ENCODE peak calls at places on chromosomes 13 and 19, in ten cellular contexts. One of them, this sample, is unnamed.
A peak's percentile ranks its signal among the peaks of the same experiment; 100 is the strongest.

GRCh38 chr13:20306039-20306438 is 73.9 kb upstream of the GJB6 start:
- DNase-seq in H1: no peak
- DNase-seq in suprapubic skin: no peak
- DNase-seq in stomach: no peak
- DNase-seq in HepG2: no peak
- DNase-seq in HCT116: no peak
- DNase-seq in breast epithelium: no peak
- DNase-seq in esophagus muscularis mucosa: peak; percentile 64
- DNase-seq in SK-N-SH: no peak
- DNase-seq in prostate gland: no peak
- DNase-seq in this sample: no peak

GRCh38 chr19:58338825-58339558 is 12.2 kb downstream of the ZSCAN22 start:
- DNase-seq in H1: peak; percentile 81
- DNase-seq in suprapubic skin: no peak
- DNase-seq in stomach: no peak
- DNase-seq in HepG2: no peak
- DNase-seq in HCT116: no peak
- DNase-seq in breast epithelium: no peak
- DNase-seq in esophagus muscularis mucosa: no peak
- DNase-seq in SK-N-SH: no peak
- DNase-seq in prostate gland: no peak
- DNase-seq in this sample: no peak

GRCh38 chr13:77359171-77359570 is 32.3 kb upstream of the MYCBP2 start:
- DNase-seq in H1: no peak
- DNase-seq in suprapubic skin: no peak
- DNase-seq in stomach: no peak
- DNase-seq in HepG2: no peak
- DNase-seq in HCT116: no peak
- DNase-seq in breast epithelium: no peak
- DNase-seq in esophagus muscularis mucosa: no peak
- DNase-seq in SK-N-SH: no peak
- DNase-seq in prostate gland: no peak
- DNase-seq in this sample: no peak

GRCh38 chr19:10915511-10916091 is 12.8 kb downstream of the YIPF2 start:
- DNase-seq in H1: no peak
- DNase-seq in suprapubic skin: peak; percentile 90
- DNase-seq in stomach: peak; percentile 38
- DNase-seq in HepG2: no peak
- DNase-seq in HCT116: no peak
- DNase-seq in breast epithelium: no peak
- DNase-seq in esophagus muscularis mucosa: no peak
- DNase-seq in SK-N-SH: peak; percentile 68
- DNase-seq in prostate gland: no peak
- DNase-seq in this sample: no peak

GRCh38 chr19:4707956-4708650 is 15.5 kb downstream of the DPP9 start:
- DNase-seq in H1: no peak
- DNase-seq in suprapubic skin: no peak
- DNase-seq in stomach: peak; percentile 85
- DNase-seq in HepG2: no peak
- DNase-seq in HCT116: no peak
- DNase-seq in breast epithelium: no peak
- DNase-seq in esophagus muscularis mucosa: no peak
- DNase-seq in SK-N-SH: no peak
- DNase-seq in prostate gland: no peak
- DNase-seq in this sample: peak; percentile 36

GRCh38 chr13:62085337-62085736 is 669.7 kb upstream of the PCDH20 start:
- DNase-seq in H1: no peak
- DNase-seq in suprapubic skin: no peak
- DNase-seq in stomach: no peak
- DNase-seq in HepG2: no peak
- DNase-seq in HCT116: no peak
- DNase-seq in breast epithelium: no peak
- DNase-seq in esophagus muscularis mucosa: no peak
- DNase-seq in SK-N-SH: no peak
- DNase-seq in prostate gland: no peak
- DNase-seq in this sample: no peak

GRCh38 chr13:29999492-30000372 is 149.3 kb upstream of the UBL3 start:
- DNase-seq in H1: no peak
- DNase-seq in suprapubic skin: no peak
- DNase-seq in stomach: no peak
- DNase-seq in HepG2: no peak
- DNase-seq in HCT116: no peak
- DNase-seq in breast epithelium: no peak
- DNase-seq in esophagus muscularis mucosa: peak; percentile 88
- DNase-seq in SK-N-SH: no peak
- DNase-seq in prostate gland: no peak
- DNase-seq in this sample: no peak

GRCh38 chr19:34471906-34472305 is 9.7 kb upstream of the WTIP start:
- DNase-seq in H1: no peak
- DNase-seq in suprapubic skin: no peak
- DNase-seq in stomach: peak; percentile 31
- DNase-seq in HepG2: no peak
- DNase-seq in HCT116: no peak
- DNase-seq in breast epithelium: no peak
- DNase-seq in esophagus muscularis mucosa: no peak
- DNase-seq in SK-N-SH: no peak
- DNase-seq in prostate gland: peak; percentile 42
- DNase-seq in this sample: no peak

GRCh38 chr13:78601886-78602560 is 1.3 kb downstream of the POU4F1 start:
- DNase-seq in H1: no peak
- DNase-seq in suprapubic skin: no peak
- DNase-seq in stomach: no peak
- DNase-seq in HepG2: no peak
- DNase-seq in HCT116: no peak
- DNase-seq in breast epithelium: no peak
- DNase-seq in esophagus muscularis mucosa: no peak
- DNase-seq in SK-N-SH: peak; percentile 54
- DNase-seq in prostate gland: no peak
- DNase-seq in this sample: no peak

GRCh38 chr19:42919757-42920079 is 2.0 kb upstream of the PSG6 start:
- DNase-seq in H1: no peak
- DNase-seq in suprapubic skin: no peak
- DNase-seq in stomach: no peak
- DNase-seq in HepG2: no peak
- DNase-seq in HCT116: no peak
- DNase-seq in breast epithelium: no peak
- DNase-seq in esophagus muscularis mucosa: no peak
- DNase-seq in SK-N-SH: no peak
- DNase-seq in prostate gland: no peak
- DNase-seq in this sample: no peak

GRCh38 chr19:43311706-43312105 is 41.8 kb upstream of the CD177 start:
- DNase-seq in H1: no peak
- DNase-seq in suprapubic skin: no peak
- DNase-seq in stomach: no peak
- DNase-seq in HepG2: no peak
- DNase-seq in HCT116: no peak
- DNase-seq in breast epithelium: no peak
- DNase-seq in esophagus muscularis mucosa: no peak
- DNase-seq in SK-N-SH: no peak
- DNase-seq in prostate gland: no peak
- DNase-seq in this sample: no peak

GRCh38 chr13:24511019-24511823 is 1.4 kb downstream of the PARP4 start:
- DNase-seq in H1: no peak
- DNase-seq in suprapubic skin: no peak
- DNase-seq in stomach: peak; percentile 53
- DNase-seq in HepG2: peak; percentile 26
- DNase-seq in HCT116: peak; percentile 65
- DNase-seq in breast epithelium: no peak
- DNase-seq in esophagus muscularis mucosa: no peak
- DNase-seq in SK-N-SH: peak; percentile 32
- DNase-seq in prostate gland: no peak
- DNase-seq in this sample: peak; percentile 56

GRCh38 chr13:111114362-111115050 is 604 bp upstream of the ARHGEF7 start:
- DNase-seq in H1: no peak
- DNase-seq in suprapubic skin: no peak
- DNase-seq in stomach: no peak
- DNase-seq in HepG2: no peak
- DNase-seq in HCT116: no peak
- DNase-seq in breast epithelium: no peak
- DNase-seq in esophagus muscularis mucosa: peak; percentile 91
- DNase-seq in SK-N-SH: peak; percentile 77
- DNase-seq in prostate gland: peak; percentile 24
- DNase-seq in this sample: peak; percentile 31

GRCh38 chr19:10551698-10552301 is 8.1 kb downstream of the ATG4D start:
- DNase-seq in H1: no peak
- DNase-seq in suprapubic skin: no peak
- DNase-seq in stomach: peak; percentile 32
- DNase-seq in HepG2: no peak
- DNase-seq in HCT116: peak; percentile 33
- DNase-seq in breast epithelium: no peak
- DNase-seq in esophagus muscularis mucosa: no peak
- DNase-seq in SK-N-SH: no peak
- DNase-seq in prostate gland: no peak
- DNase-seq in this sample: peak; percentile 46

GRCh38 chr13:112657850-112658445 is 31.9 kb upstream of the ATP11A start:
- DNase-seq in H1: no peak
- DNase-seq in suprapubic skin: no peak
- DNase-seq in stomach: no peak
- DNase-seq in HepG2: no peak
- DNase-seq in HCT116: no peak
- DNase-seq in breast epithelium: peak; percentile 50
- DNase-seq in esophagus muscularis mucosa: no peak
- DNase-seq in SK-N-SH: no peak
- DNase-seq in prostate gland: no peak
- DNase-seq in this sample: no peak

DNA sequence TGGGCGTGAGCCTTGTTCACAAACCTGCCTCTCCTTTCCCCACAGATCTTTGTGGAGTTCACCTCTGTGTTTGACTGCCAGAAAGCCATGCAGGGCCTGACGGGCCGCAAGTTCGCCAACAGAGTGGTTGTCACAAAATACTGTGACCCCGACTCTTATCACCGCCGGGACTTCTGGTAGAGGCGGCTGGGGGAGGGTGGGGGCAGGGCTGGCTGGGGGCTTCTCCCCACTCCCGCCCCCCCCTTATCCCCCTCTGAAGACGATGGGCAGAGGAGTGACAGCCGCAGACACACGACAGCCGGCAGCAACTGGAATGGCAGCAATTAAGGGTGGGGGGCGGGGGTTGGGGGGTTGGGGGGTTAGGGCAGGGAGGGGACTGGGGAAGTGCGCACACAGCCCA is 1.1 kb upstream of the EPN1 start:
- DNase-seq in H1: no peak
- DNase-seq in suprapubic skin: no peak
- DNase-seq in stomach: no peak
- DNase-seq in HepG2: no peak
- DNase-seq in HCT116: no peak
- DNase-seq in breast epithelium: no peak
- DNase-seq in esophagus muscularis mucosa: no peak
- DNase-seq in SK-N-SH: no peak
- DNase-seq in prostate gland: no peak
- DNase-seq in this sample: no peak
- H3K4me1 ChIP-seq in H1: peaks cover 5% of the 10 kb centered on the region
- H3K4me1 ChIP-seq in suprapubic skin: peaks cover 46% of the 10 kb centered on the region
- H3K4me1 ChIP-seq in stomach: peaks cover 91% of the 10 kb centered on the region
- H3K4me1 ChIP-seq in HepG2: peaks cover 34% of the 10 kb centered on the region
- H3K4me1 ChIP-seq in HCT116: peaks cover 39% of the 10 kb centered on the region
- H3K4me1 ChIP-seq in breast epithelium: no peaks in the 10 kb centered on the region
- H3K4me1 ChIP-seq in esophagus muscularis mucosa: peaks cover 33% of the 10 kb centered on the region
- H3K4me1 ChIP-seq in SK-N-SH: peaks cover 28% of the 10 kb centered on the region
- H3K4me1 ChIP-seq in prostate gland: peaks cover 10% of the 10 kb centered on the region
- H3K4me1 ChIP-seq in this sample: peaks cover 33% of the 10 kb centered on the region

GRCh38 chr13:105365831-105366230 is 1169.6 kb downstream of the EFNB2 start:
- DNase-seq in H1: no peak
- DNase-seq in suprapubic skin: no peak
- DNase-seq in stomach: no peak
- DNase-seq in HepG2: no peak
- DNase-seq in HCT116: no peak
- DNase-seq in breast epithelium: no peak
- DNase-seq in esophagus muscularis mucosa: no peak
- DNase-seq in SK-N-SH: no peak
- DNase-seq in prostate gland: no peak
- DNase-seq in this sample: no peak

GRCh38 chr13:105363747-105364177 is 1171.7 kb downstream of the EFNB2 start:
- DNase-seq in H1: no peak
- DNase-seq in suprapubic skin: no peak
- DNase-seq in stomach: no peak
- DNase-seq in HepG2: no peak
- DNase-seq in HCT116: no peak
- DNase-seq in breast epithelium: no peak
- DNase-seq in esophagus muscularis mucosa: no peak
- DNase-seq in SK-N-SH: peak; percentile 6
- DNase-seq in prostate gland: no peak
- DNase-seq in this sample: no peak

GRCh38 chr13:105370011-105370645 is 1165.3 kb downstream of the EFNB2 start:
- DNase-seq in H1: no peak
- DNase-seq in suprapubic skin: no peak
- DNase-seq in stomach: no peak
- DNase-seq in HepG2: no peak
- DNase-seq in HCT116: no peak
- DNase-seq in breast epithelium: no peak
- DNase-seq in esophagus muscularis mucosa: no peak
- DNase-seq in SK-N-SH: no peak
- DNase-seq in prostate gland: no peak
- DNase-seq in this sample: no peak

DNA sequence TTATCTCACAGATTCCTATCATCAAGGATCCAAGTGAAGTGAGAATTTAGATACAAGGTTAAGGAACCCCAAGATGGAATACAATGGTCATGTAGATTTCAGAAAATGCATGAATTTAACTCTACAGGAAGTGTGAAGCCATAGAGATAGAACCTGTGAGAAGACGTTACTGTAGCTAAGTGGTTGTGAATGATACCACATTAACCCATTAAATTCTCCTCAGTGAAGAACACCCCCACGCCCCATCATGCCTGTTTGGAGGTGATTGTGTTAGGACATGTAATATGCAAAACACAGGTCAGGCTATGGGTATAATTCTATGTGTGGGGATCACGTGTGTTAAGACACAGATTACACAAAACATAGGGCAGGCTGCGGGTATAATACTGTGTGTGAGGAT is 1166.7 kb downstream of the EFNB2 start:
- DNase-seq in H1: no peak
- DNase-seq in suprapubic skin: no peak
- DNase-seq in stomach: no peak
- DNase-seq in HepG2: no peak
- DNase-seq in HCT116: no peak
- DNase-seq in breast epithelium: no peak
- DNase-seq in esophagus muscularis mucosa: no peak
- DNase-seq in SK-N-SH: no peak
- DNase-seq in prostate gland: no peak
- DNase-seq in this sample: no peak
- TF ChIP-seq POLR2AphosphoS5 in H1: no peak
- TF ChIP-seq POLR2AphosphoS5 in suprapubic skin: no peak
- TF ChIP-seq POLR2AphosphoS5 in stomach: no peak
- TF ChIP-seq POLR2AphosphoS5 in HepG2: no peak
- TF ChIP-seq POLR2AphosphoS5 in HCT116: no peak
- TF ChIP-seq POLR2AphosphoS5 in breast epithelium: no peak
- TF ChIP-seq POLR2AphosphoS5 in esophagus muscularis mucosa: no peak
- TF ChIP-seq POLR2AphosphoS5 in SK-N-SH: no peak
- TF ChIP-seq POLR2AphosphoS5 in prostate gland: no peak
- TF ChIP-seq POLR2AphosphoS5 in this sample: no peak

GRCh38 chr19:41861846-41862245 is 1.8 kb downstream of the RPS19 start:
- DNase-seq in H1: no peak
- DNase-seq in suprapubic skin: no peak
- DNase-seq in stomach: no peak
- DNase-seq in HepG2: no peak
- DNase-seq in HCT116: no peak
- DNase-seq in breast epithelium: no peak
- DNase-seq in esophagus muscularis mucosa: no peak
- DNase-seq in SK-N-SH: no peak
- DNase-seq in prostate gland: no peak
- DNase-seq in this sample: no peak
- H3K4me1 ChIP-seq in H1: peaks cover 16% of the 10 kb centered on the region
- H3K4me1 ChIP-seq in suprapubic skin: peaks cover 50% of the 10 kb centered on the region
- H3K4me1 ChIP-seq in stomach: peaks cover 72% of the 10 kb centered on the region
- H3K4me1 ChIP-seq in HepG2: peaks cover 62% of the 10 kb centered on the region
- H3K4me1 ChIP-seq in HCT116: peaks cover 59% of the 10 kb centered on the region
- H3K4me1 ChIP-seq in breast epithelium: peaks cover 12% of the 10 kb centered on the region
- H3K4me1 ChIP-seq in esophagus muscularis mucosa: peaks cover 56% of the 10 kb centered on the region
- H3K4me1 ChIP-seq in SK-N-SH: peaks cover 41% of the 10 kb centered on the region
- H3K4me1 ChIP-seq in prostate gland: peaks cover 9% of the 10 kb centered on the region
- H3K4me1 ChIP-seq in this sample: peaks cover 36% of the 10 kb centered on the region

GRCh38 chr19:45637890-45638667 is 1.1 kb downstream of the EML2 start:
- DNase-seq in H1: no peak
- DNase-seq in suprapubic skin: no peak
- DNase-seq in stomach: peak; percentile 44
- DNase-seq in HepG2: no peak
- DNase-seq in HCT116: no peak
- DNase-seq in breast epithelium: no peak
- DNase-seq in esophagus muscularis mucosa: no peak
- DNase-seq in SK-N-SH: no peak
- DNase-seq in prostate gland: peak; percentile 41
- DNase-seq in this sample: peak; percentile 63
- TF ChIP-seq POLR2AphosphoS5 in H1: no peak
- TF ChIP-seq POLR2AphosphoS5 in suprapubic skin: no peak
- TF ChIP-seq POLR2AphosphoS5 in stomach: peak; percentile 59
- TF ChIP-seq POLR2AphosphoS5 in HepG2: no peak
- TF ChIP-seq POLR2AphosphoS5 in HCT116: no peak
- TF ChIP-seq POLR2AphosphoS5 in breast epithelium: no peak
- TF ChIP-seq POLR2AphosphoS5 in esophagus muscularis mucosa: no peak
- TF ChIP-seq POLR2AphosphoS5 in SK-N-SH: no peak
- TF ChIP-seq POLR2AphosphoS5 in prostate gland: peak; percentile 44
- TF ChIP-seq POLR2AphosphoS5 in this sample: no peak